ENCODE peak calls at places on chromosomes 13 and 19, in six cellular contexts. One of them, this sample, is unnamed.

GRCh38 chr19:7442423-7442822 is 46.4 kb downstream of the PEX11G start:
- DNase-seq in PC-9: no peak
- DNase-seq in SK-N-SH: no peak
- DNase-seq in hepatocyte: no peak
- DNase-seq in OCI-LY7: no peak
- DNase-seq in MM.1S: no peak
- DNase-seq in this sample: no peak

GRCh38 chr13:100269837-100270236 is 180.9 kb downstream of the PCCA start:
- DNase-seq in hepatocyte: no peak
- DNase-seq in OCI-LY7: no peak
- DNase-seq in PC-9: no peak
- DNase-seq in MM.1S: no peak
- DNase-seq in SK-N-SH: no peak
- DNase-seq in this sample: peak; percentile 31

GRCh38 chr13:30906411-30906990 is 430 bp downstream of the MEDAG start:
- DNase-seq in MM.1S: no peak
- DNase-seq in OCI-LY7: no peak
- DNase-seq in SK-N-SH: no peak
- DNase-seq in PC-9: no peak
- DNase-seq in hepatocyte: no peak
- DNase-seq in this sample: peak; percentile 70

GRCh38 chr19:5288347-5288739 is 52.3 kb downstream of the PTPRS start:
- DNase-seq in OCI-LY7: no peak
- DNase-seq in SK-N-SH: peak; percentile 30
- DNase-seq in PC-9: peak; percentile 26
- DNase-seq in MM.1S: no peak
- DNase-seq in hepatocyte: no peak
- DNase-seq in this sample: peak; percentile 21

GRCh38 chr19:1478934-1479707 is at the start of gene C19orf25:
- DNase-seq in SK-N-SH: peak; percentile 98
- DNase-seq in MM.1S: peak; percentile 99
- DNase-seq in hepatocyte: peak; percentile 98
- DNase-seq in PC-9: peak; percentile 88
- DNase-seq in OCI-LY7: peak; percentile 96
- DNase-seq in this sample: peak; percentile 98

GRCh38 chr13:100210966-100211710 is 122.2 kb downstream of the PCCA start:
- DNase-seq in OCI-LY7: no peak
- DNase-seq in hepatocyte: no peak
- DNase-seq in PC-9: no peak
- DNase-seq in MM.1S: no peak
- DNase-seq in SK-N-SH: no peak
- DNase-seq in this sample: peak; percentile 35

GRCh38 chr19:13396256-13397080 is 109.8 kb downstream of the CACNA1A start:
- DNase-seq in OCI-LY7: peak; percentile 54
- DNase-seq in SK-N-SH: no peak
- DNase-seq in PC-9: peak; percentile 2
- DNase-seq in MM.1S: no peak
- DNase-seq in hepatocyte: peak; percentile 61
- DNase-seq in this sample: peak; percentile 82

GRCh38 chr13:30763786-30764440 is 28.6 kb downstream of the ALOX5AP start:
- DNase-seq in MM.1S: no peak
- DNase-seq in PC-9: no peak
- DNase-seq in SK-N-SH: no peak
- DNase-seq in OCI-LY7: no peak
- DNase-seq in hepatocyte: no peak
- DNase-seq in this sample: peak; percentile 36

GRCh38 chr19:51157265-51157664 is 15.2 kb downstream of the SIGLEC7 start:
- DNase-seq in PC-9: no peak
- DNase-seq in OCI-LY7: no peak
- DNase-seq in SK-N-SH: no peak
- DNase-seq in hepatocyte: no peak
- DNase-seq in MM.1S: no peak
- DNase-seq in this sample: no peak

GRCh38 chr13:20492641-20493040 is 33.0 kb downstream of the CRYL1 start:
- DNase-seq in PC-9: peak; percentile 33
- DNase-seq in MM.1S: no peak
- DNase-seq in hepatocyte: peak; percentile 19
- DNase-seq in OCI-LY7: peak; percentile 33
- DNase-seq in SK-N-SH: no peak
- DNase-seq in this sample: peak; percentile 52

GRCh38 chr13:44879452-44880058 is 109.7 kb downstream of the NUFIP1 start:
- DNase-seq in SK-N-SH: peak; percentile 18
- DNase-seq in PC-9: peak; percentile 12
- DNase-seq in hepatocyte: peak; percentile 38
- DNase-seq in MM.1S: no peak
- DNase-seq in OCI-LY7: peak; percentile 43
- DNase-seq in this sample: peak; percentile 73

GRCh38 chr13:65808061-65808460 is 1422.1 kb downstream of the PCDH9 start:
- DNase-seq in hepatocyte: no peak
- DNase-seq in PC-9: no peak
- DNase-seq in SK-N-SH: no peak
- DNase-seq in MM.1S: no peak
- DNase-seq in OCI-LY7: no peak
- DNase-seq in this sample: peak; percentile 23

GRCh38 chr13:20988909-20989735 is 72.3 kb downstream of the LATS2 start:
- DNase-seq in OCI-LY7: no peak
- DNase-seq in PC-9: no peak
- DNase-seq in SK-N-SH: no peak
- DNase-seq in MM.1S: no peak
- DNase-seq in hepatocyte: no peak
- DNase-seq in this sample: no peak

GRCh38 chr13:95982144-95982543 is 71.1 kb downstream of the UGGT2 start:
- DNase-seq in hepatocyte: no peak
- DNase-seq in SK-N-SH: no peak
- DNase-seq in PC-9: no peak
- DNase-seq in MM.1S: no peak
- DNase-seq in OCI-LY7: no peak
- DNase-seq in this sample: no peak

GRCh38 chr13:111390522-111391270 is 70.3 kb downstream of the TEX29 start:
- DNase-seq in SK-N-SH: no peak
- DNase-seq in OCI-LY7: no peak
- DNase-seq in hepatocyte: no peak
- DNase-seq in PC-9: no peak
- DNase-seq in MM.1S: no peak
- DNase-seq in this sample: no peak

GRCh38 chr13:51180853-51181511 is 41.2 kb upstream of the FAM124A start:
- DNase-seq in MM.1S: no peak
- DNase-seq in OCI-LY7: no peak
- DNase-seq in PC-9: no peak
- DNase-seq in hepatocyte: no peak
- DNase-seq in SK-N-SH: no peak
- DNase-seq in this sample: no peak

GRCh38 chr19:17340302-17340870 is 3.0 kb downstream of the GTPBP3 start:
- DNase-seq in MM.1S: no peak
- DNase-seq in hepatocyte: no peak
- DNase-seq in OCI-LY7: no peak
- DNase-seq in SK-N-SH: no peak
- DNase-seq in PC-9: no peak
- DNase-seq in this sample: no peak

GRCh38 chr13:74325106-74325505 is 190.9 kb upstream of the KLF12 start:
- DNase-seq in PC-9: no peak
- DNase-seq in SK-N-SH: peak; percentile 39
- DNase-seq in OCI-LY7: no peak
- DNase-seq in MM.1S: no peak
- DNase-seq in hepatocyte: peak; percentile 62
- DNase-seq in this sample: peak; percentile 59

GRCh38 chr19:48295458-48295857 is 25.6 kb downstream of the ZNF114 start:
- DNase-seq in hepatocyte: no peak
- DNase-seq in SK-N-SH: no peak
- DNase-seq in OCI-LY7: no peak
- DNase-seq in PC-9: no peak
- DNase-seq in MM.1S: no peak
- DNase-seq in this sample: no peak

GRCh38 chr13:111912991-111913781 is 153.8 kb upstream of the SOX1 start:
- DNase-seq in MM.1S: no peak
- DNase-seq in hepatocyte: no peak
- DNase-seq in PC-9: no peak
- DNase-seq in SK-N-SH: no peak
- DNase-seq in OCI-LY7: no peak
- DNase-seq in this sample: no peak

GRCh38 chr13:33575378-33575777 is 242.6 kb upstream of the RFC3 start:
- DNase-seq in hepatocyte: no peak
- DNase-seq in MM.1S: no peak
- DNase-seq in OCI-LY7: no peak
- DNase-seq in PC-9: no peak
- DNase-seq in SK-N-SH: no peak
- DNase-seq in this sample: no peak

GRCh38 chr13:33577037-33577436 is 240.9 kb upstream of the RFC3 start:
- DNase-seq in hepatocyte: peak; percentile 4
- DNase-seq in SK-N-SH: no peak
- DNase-seq in PC-9: no peak
- DNase-seq in OCI-LY7: no peak
- DNase-seq in MM.1S: no peak
- DNase-seq in this sample: peak; percentile 10

GRCh38 chr13:33571618-33572017 is 246.3 kb upstream of the RFC3 start:
- DNase-seq in PC-9: no peak
- DNase-seq in hepatocyte: no peak
- DNase-seq in SK-N-SH: no peak
- DNase-seq in OCI-LY7: no peak
- DNase-seq in MM.1S: no peak
- DNase-seq in this sample: no peak
- H3K9me2 ChIP-seq in PC-9: no peaks in the 10 kb centered on the region
- H3K9me2 ChIP-seq in hepatocyte: no peaks in the 10 kb centered on the region
- H3K9me2 ChIP-seq in SK-N-SH: no peaks in the 10 kb centered on the region
- H3K9me2 ChIP-seq in OCI-LY7: no peaks in the 10 kb centered on the region
- H3K9me2 ChIP-seq in MM.1S: no peaks in the 10 kb centered on the region
- H3K9me2 ChIP-seq in this sample: no peaks in the 10 kb centered on the region

GRCh38 chr13:112986470-112986869 is 17.5 kb downstream of the MCF2L start:
- DNase-seq in MM.1S: no peak
- DNase-seq in hepatocyte: no peak
- DNase-seq in PC-9: no peak
- DNase-seq in OCI-LY7: no peak
- DNase-seq in SK-N-SH: no peak
- DNase-seq in this sample: no peak
- H4K20me1 ChIP-seq in MM.1S: no peaks in the 10 kb centered on the region
- H4K20me1 ChIP-seq in hepatocyte: no peaks in the 10 kb centered on the region
- H4K20me1 ChIP-seq in PC-9: no peaks in the 10 kb centered on the region
- H4K20me1 ChIP-seq in OCI-LY7: no peaks in the 10 kb centered on the region
- H4K20me1 ChIP-seq in SK-N-SH: no peaks in the 10 kb centered on the region
- H4K20me1 ChIP-seq in this sample: no peaks in the 10 kb centered on the region

GRCh38 chr13:76579701-76580100 is 306.5 kb downstream of the KCTD12 start:
- DNase-seq in SK-N-SH: no peak
- DNase-seq in PC-9: no peak
- DNase-seq in OCI-LY7: no peak
- DNase-seq in hepatocyte: no peak
- DNase-seq in MM.1S: no peak
- DNase-seq in this sample: no peak
- H3K9me2 ChIP-seq in SK-N-SH: no peaks in the 10 kb centered on the region
- H3K9me2 ChIP-seq in PC-9: no peaks in the 10 kb centered on the region
- H3K9me2 ChIP-seq in OCI-LY7: no peaks in the 10 kb centered on the region
- H3K9me2 ChIP-seq in hepatocyte: no peaks in the 10 kb centered on the region
- H3K9me2 ChIP-seq in MM.1S: no peaks in the 10 kb centered on the region
- H3K9me2 ChIP-seq in this sample: no peaks in the 10 kb centered on the region

GRCh38 chr13:27625839-27626238 is 4.1 kb downstream of the POLR1D start:
- DNase-seq in OCI-LY7: no peak
- DNase-seq in PC-9: no peak
- DNase-seq in MM.1S: no peak
- DNase-seq in hepatocyte: no peak
- DNase-seq in SK-N-SH: no peak
- DNase-seq in this sample: no peak
- H4K20me1 ChIP-seq in OCI-LY7: peaks cover 40% of the 10 kb centered on the region
- H4K20me1 ChIP-seq in PC-9: peaks cover 23% of the 10 kb centered on the region
- H4K20me1 ChIP-seq in MM.1S: no peaks in the 10 kb centered on the region
- H4K20me1 ChIP-seq in hepatocyte: peaks cover 26% of the 10 kb centered on the region
- H4K20me1 ChIP-seq in SK-N-SH: peaks cover 54% of the 10 kb centered on the region
- H4K20me1 ChIP-seq in this sample: no peaks in the 10 kb centered on the region

GRCh38 chr13:35879111-35879510 is 252.1 kb downstream of the DCLK1 start:
- DNase-seq in MM.1S: peak; percentile 28
- DNase-seq in SK-N-SH: no peak
- DNase-seq in hepatocyte: no peak
- DNase-seq in OCI-LY7: no peak
- DNase-seq in PC-9: no peak
- DNase-seq in this sample: no peak
- H3K9me2 ChIP-seq in MM.1S: no peaks in the 10 kb centered on the region
- H3K9me2 ChIP-seq in SK-N-SH: no peaks in the 10 kb centered on the region
- H3K9me2 ChIP-seq in hepatocyte: no peaks in the 10 kb centered on the region
- H3K9me2 ChIP-seq in OCI-LY7: no peaks in the 10 kb centered on the region
- H3K9me2 ChIP-seq in PC-9: no peaks in the 10 kb centered on the region
- H3K9me2 ChIP-seq in this sample: no peaks in the 10 kb centered on the region

DNA sequence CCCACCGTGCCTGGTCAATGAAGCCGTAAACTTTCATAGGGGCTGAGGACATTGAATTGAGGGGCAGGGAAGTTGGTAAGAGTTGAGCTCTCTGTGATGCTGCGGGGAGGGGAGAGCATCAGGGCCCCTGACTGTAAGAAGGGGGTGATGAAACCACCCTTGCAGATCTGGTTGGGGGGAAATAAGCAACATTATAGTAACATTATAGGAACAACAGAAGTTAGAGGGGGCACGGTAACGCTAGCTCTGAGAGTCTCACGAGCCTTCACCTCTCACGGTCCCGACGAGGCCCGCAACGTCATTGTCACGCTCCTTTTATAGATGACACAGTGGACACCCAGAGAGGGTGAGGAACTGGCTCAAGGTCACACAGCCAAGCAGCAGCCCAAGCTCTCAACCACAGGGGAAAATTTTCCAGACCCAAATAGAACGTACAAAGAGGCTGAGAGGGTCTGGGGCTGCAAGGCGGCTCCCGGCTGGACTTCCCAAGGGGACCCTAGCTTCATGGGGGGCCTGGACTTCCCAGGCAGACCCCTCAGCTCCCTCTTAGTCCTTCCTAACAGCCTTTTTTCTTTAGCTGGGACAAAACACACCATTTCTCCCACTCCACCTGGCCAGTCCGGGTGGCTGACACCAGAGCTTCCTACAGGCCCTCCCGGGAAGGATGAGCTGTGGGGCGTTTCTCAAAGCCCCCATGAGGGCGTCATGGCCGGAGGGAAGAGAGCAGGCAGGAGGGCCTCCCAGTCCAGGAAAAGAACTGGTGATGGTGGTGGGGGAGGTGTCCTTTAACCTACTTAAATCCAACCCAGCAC is 4.1 kb downstream of the TLE5 start:
- DNase-seq in PC-9: no peak
- DNase-seq in SK-N-SH: no peak
- DNase-seq in MM.1S: no peak
- DNase-seq in OCI-LY7: no peak
- DNase-seq in hepatocyte: no peak
- DNase-seq in this sample: no peak
- H4K20me1 ChIP-seq in PC-9: no peaks in the 10 kb centered on the region
- H4K20me1 ChIP-seq in SK-N-SH: peaks cover 17% of the 10 kb centered on the region
- H4K20me1 ChIP-seq in MM.1S: no peaks in the 10 kb centered on the region
- H4K20me1 ChIP-seq in OCI-LY7: peaks cover 4% of the 10 kb centered on the region
- H4K20me1 ChIP-seq in hepatocyte: peaks cover 32% of the 10 kb centered on the region
- H4K20me1 ChIP-seq in this sample: peaks cover 4% of the 10 kb centered on the region

GRCh38 chr19:56633021-56633420 is 9.9 kb upstream of the SMIM17 start:
- DNase-seq in SK-N-SH: no peak
- DNase-seq in PC-9: no peak
- DNase-seq in hepatocyte: no peak
- DNase-seq in OCI-LY7: no peak
- DNase-seq in MM.1S: no peak
- DNase-seq in this sample: no peak
- H3K9me2 ChIP-seq in SK-N-SH: no peaks in the 10 kb centered on the region
- H3K9me2 ChIP-seq in PC-9: no peaks in the 10 kb centered on the region
- H3K9me2 ChIP-seq in hepatocyte: no peaks in the 10 kb centered on the region
- H3K9me2 ChIP-seq in OCI-LY7: no peaks in the 10 kb centered on the region
- H3K9me2 ChIP-seq in MM.1S: no peaks in the 10 kb centered on the region
- H3K9me2 ChIP-seq in this sample: no peaks in the 10 kb centered on the region

GRCh38 chr13:79497852-79498251 is 16.9 kb downstream of the NDFIP2 start:
- DNase-seq in SK-N-SH: no peak
- DNase-seq in hepatocyte: no peak
- DNase-seq in OCI-LY7: no peak
- DNase-seq in MM.1S: no peak
- DNase-seq in PC-9: no peak
- DNase-seq in this sample: no peak
- H4K20me1 ChIP-seq in SK-N-SH: peaks cover 17% of the 10 kb centered on the region
- H4K20me1 ChIP-seq in hepatocyte: peaks cover 64% of the 10 kb centered on the region
- H4K20me1 ChIP-seq in OCI-LY7: no peaks in the 10 kb centered on the region
- H4K20me1 ChIP-seq in MM.1S: no peaks in the 10 kb centered on the region
- H4K20me1 ChIP-seq in PC-9: peaks cover 4% of the 10 kb centered on the region
- H4K20me1 ChIP-seq in this sample: peaks cover 37% of the 10 kb centered on the region

This sample was measured in GM23248.